ENCODE peak calls at places on chromosomes 3 and 15, in ten cellular contexts. X, I, V, P, B, K, O, A, M and L are unnamed samples.

GRCh38 chr15:57554063-57554820 is 37.5 kb upstream of the MYZAP start:
- DNase-seq in A (no peak), B (peak; percentile 84), P (peak; percentile 62), X (no peak), O (no peak), I (no peak), K (no peak), M (peak; percentile 27), V (no peak), L (no peak)

GRCh38 chr3:38711321-38711720 is 61.8 kb upstream of the SCN5A start:
- DNase-seq in I (no peak), K (no peak), O (no peak), A (no peak), V (no peak), M (no peak), P (no peak), X (no peak), B (no peak), L (no peak)

GRCh38 chr15:80694624-80695098 is 449 bp upstream of the ABHD17C start:
- DNase-seq in X (peak; percentile 74), V (no peak), B (no peak), P (peak; percentile 48), K (no peak), M (peak; percentile 16), I (peak; percentile 18), O (no peak), A (peak; percentile 12), L (no peak)

GRCh38 chr3:16102187-16102561 is 72.3 kb upstream of the GALNT15 start:
- DNase-seq in X (no peak), K (no peak), V (no peak), P (no peak), O (no peak), B (no peak), A (no peak), M (no peak), I (no peak), L (no peak)

GRCh38 chr3:149472393-149472792 is 2.1 kb upstream of the TM4SF4 start:
- DNase-seq in B (no peak), X (no peak), K (no peak), M (no peak), O (no peak), V (no peak), P (peak; percentile 38), I (peak; percentile 36), A (no peak), L (no peak)

GRCh38 chr3:35707904-35708303 is 68.6 kb downstream of the ARPP21 start:
- DNase-seq in A (peak; percentile 65), I (no peak), P (peak; percentile 57), M (no peak), B (no peak), V (no peak), O (no peak), X (no peak), K (no peak), L (no peak)

GRCh38 chr3:97692406-97692805 is 72.2 kb upstream of the ARL6 start:
- DNase-seq in I (no peak), X (no peak), A (no peak), O (no peak), K (no peak), B (no peak), P (no peak), V (no peak), M (no peak), L (no peak)

GRCh38 chr3:134351421-134351820 is 22.8 kb downstream of the AMOTL2 start:
- DNase-seq in M (no peak), X (no peak), A (no peak), P (no peak), B (no peak), K (no peak), V (no peak), O (no peak), I (no peak), L (no peak)

GRCh38 chr3:5798809-5799208 is 611.3 kb downstream of the EDEM1 start:
- DNase-seq in O (no peak), P (peak; percentile 63), A (no peak), K (no peak), V (no peak), X (no peak), I (no peak), M (no peak), B (no peak), L (no peak)

GRCh38 chr3:182740710-182741109 is 52.6 kb upstream of the ATP11B start:
- DNase-seq in O (no peak), P (peak; percentile 4), X (no peak), A (no peak), B (no peak), M (no peak), I (no peak), V (no peak), K (no peak), L (no peak)

GRCh38 chr15:100910556-100910955 is 8.6 kb upstream of the LRRK1 start:
- DNase-seq in M (no peak), X (no peak), B (no peak), K (no peak), A (no peak), V (no peak), I (no peak), P (no peak), O (no peak), L (no peak)

DNA sequence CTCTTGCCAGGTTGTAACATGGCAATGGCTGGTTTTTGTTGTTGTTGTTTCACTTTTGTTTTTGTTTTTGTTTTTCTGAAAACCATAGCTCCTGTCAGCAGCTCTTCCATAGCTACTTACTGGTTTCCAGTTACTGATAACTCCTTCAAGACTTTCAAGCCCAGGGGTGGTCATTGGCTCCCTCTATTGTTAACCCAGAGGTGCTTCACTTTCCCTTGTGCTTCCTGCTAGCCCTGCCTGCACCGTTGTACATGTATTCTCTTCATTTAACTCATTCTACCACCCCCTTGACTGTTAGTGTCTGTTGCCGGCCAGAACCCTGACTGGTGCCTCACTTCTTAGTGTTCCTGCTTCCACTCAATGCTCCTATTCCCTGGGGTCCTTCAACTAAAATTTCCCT is 4.2 kb upstream of the TRAT1 start:
- DNase-seq in K (peak; percentile 34), O (no peak), X (no peak), A (no peak), M (peak; percentile 72), I (peak; percentile 54), V (peak; percentile 25), B (no peak), P (peak; percentile 17), L (peak; percentile 37)
- H3K27ac ChIP-seq in K (no peak overlapping the region), O (no peak overlapping the region), X (no peak overlapping the region), A (no peak overlapping the region), M (no peak overlapping the region), I (no peak overlapping the region), V (no peak overlapping the region), B (no peak overlapping the region), P (no peak overlapping the region), L (no peak overlapping the region)

DNA sequence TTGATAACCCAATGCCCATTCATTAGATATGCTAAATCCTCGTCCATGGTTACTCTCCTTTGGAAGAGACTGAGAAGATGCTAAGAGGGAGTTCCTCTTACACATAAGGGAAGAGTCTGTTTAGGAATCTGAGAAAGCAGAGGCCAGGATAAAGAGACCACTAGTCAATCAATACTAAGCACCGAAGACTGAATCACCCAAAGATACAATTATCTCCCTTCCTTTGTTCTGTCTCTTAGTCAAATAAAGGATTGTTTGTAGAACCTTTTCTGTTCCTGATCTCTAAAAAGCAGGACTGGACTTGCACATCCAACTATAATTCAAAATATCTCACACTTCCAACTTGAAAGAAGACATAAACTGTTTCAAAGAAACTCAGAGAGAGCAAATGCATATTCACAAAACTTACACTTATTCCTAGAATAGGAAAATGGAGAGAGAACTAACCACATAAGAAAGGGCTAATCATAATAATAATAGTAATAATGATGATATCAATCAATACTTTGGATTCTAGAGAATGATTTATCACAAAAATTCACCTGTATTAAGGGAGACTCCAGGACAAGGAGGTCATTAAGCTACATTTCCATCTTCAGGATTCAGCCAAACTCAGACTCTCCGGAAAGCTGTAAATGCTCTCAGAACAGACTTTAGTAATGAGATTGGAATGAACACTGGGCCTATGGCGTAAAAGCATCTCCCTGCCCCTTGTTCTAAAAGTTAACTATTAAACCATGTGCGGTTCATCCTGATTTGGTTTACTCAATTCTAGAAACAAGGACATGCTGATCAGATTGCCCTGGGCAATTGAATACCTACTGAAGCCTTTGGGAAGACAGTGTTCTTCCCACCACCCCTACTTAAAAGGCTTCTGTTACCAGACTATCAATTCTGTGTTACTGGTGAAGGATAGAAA is 401.5 kb downstream of the ZBTB20 start:
- DNase-seq in O (no peak), B (no peak), V (no peak), X (no peak), I (no peak), M (peak; percentile 4), K (no peak), A (peak; percentile 27), P (peak; percentile 82), L (no peak)
- H3K27ac ChIP-seq in O (no peak overlapping the region), B (no peak overlapping the region), V (peak overlapping the region; percentile 23), X (peak overlapping the region; percentile 53), I (no peak overlapping the region), M (no peak overlapping the region), K (no peak overlapping the region), A (no peak overlapping the region), P (peak overlapping the region; percentile 77), L (no peak overlapping the region)

GRCh38 chr3:65639444-65639843 is 399.3 kb downstream of the MAGI1 start:
- DNase-seq in O (no peak), P (no peak), V (no peak), K (no peak), I (no peak), X (no peak), M (no peak), B (no peak), A (no peak), L (no peak)
- H3K27ac ChIP-seq in O (no peak overlapping the region), P (no peak overlapping the region), V (no peak overlapping the region), K (no peak overlapping the region), I (no peak overlapping the region), X (no peak overlapping the region), M (no peak overlapping the region), B (no peak overlapping the region), A (no peak overlapping the region), L (no peak overlapping the region)

GRCh38 chr3:65439641-65440040 is 599.1 kb downstream of the MAGI1 start:
- DNase-seq in O (no peak), I (peak; percentile 75), P (peak; percentile 40), X (no peak), A (peak; percentile 47), M (peak; percentile 80), B (no peak), V (no peak), K (peak; percentile 46), L (peak; percentile 41)
- H3K27ac ChIP-seq in O (no peak overlapping the region), I (no peak overlapping the region), P (no peak overlapping the region), X (no peak overlapping the region), A (no peak overlapping the region), M (no peak overlapping the region), B (no peak overlapping the region), V (no peak overlapping the region), K (no peak overlapping the region), L (no peak overlapping the region)

DNA sequence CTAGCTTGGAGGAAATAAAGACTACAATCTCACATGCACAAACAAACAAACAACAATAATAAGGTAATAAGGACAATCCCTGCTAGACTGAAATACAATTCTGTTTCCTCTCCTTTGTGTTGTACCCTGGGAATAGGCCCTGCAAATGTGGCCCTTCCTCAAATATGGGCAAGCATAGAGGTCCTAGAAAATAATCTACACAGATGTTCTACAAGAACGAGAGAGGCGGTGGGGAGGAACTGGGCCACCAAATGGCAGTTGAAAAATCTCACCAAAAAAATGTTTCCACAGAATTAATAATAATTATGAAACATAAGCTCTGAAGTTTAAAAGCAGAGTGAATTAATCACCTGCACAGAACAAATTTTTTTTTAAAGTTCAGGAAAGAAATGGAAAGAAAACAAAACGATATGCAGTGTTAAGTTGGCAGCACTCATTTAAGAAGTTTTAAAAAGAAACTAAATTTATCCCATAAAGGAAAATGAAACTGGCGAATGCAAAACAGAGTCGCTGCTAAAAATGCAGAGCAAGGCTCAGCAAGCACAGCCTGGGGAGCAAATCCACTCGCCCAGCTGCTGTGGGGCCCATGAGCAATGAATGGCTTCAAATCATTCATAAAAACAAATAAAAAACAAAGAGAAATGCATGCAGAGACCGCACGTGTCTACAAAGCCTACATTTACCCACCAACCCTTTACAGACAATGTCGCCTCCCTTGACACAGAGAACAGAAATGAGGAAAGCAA is 475.4 kb downstream of the OCA2 start:
- DNase-seq in O (no peak), A (no peak), I (no peak), V (no peak), X (no peak), P (no peak), B (no peak), M (no peak), K (no peak), L (no peak)
- H3K27ac ChIP-seq in O (no peak overlapping the region), A (no peak overlapping the region), I (no peak overlapping the region), V (no peak overlapping the region), X (no peak overlapping the region), P (no peak overlapping the region), B (no peak overlapping the region), M (no peak overlapping the region), K (no peak overlapping the region), L (no peak overlapping the region)